ENCODE peak calls at places on chromosomes 4 and X, in four cellular contexts. A is choroid plexus epithelial cell, O is RWPE2, F is thyroid gland. N is an unnamed sample.
A peak's percentile ranks its signal among the peaks of the same experiment; 100 is the strongest.

GRCh38 chr4:153661215-153661822 is 22.8 kb upstream of the TLR2 start:
- DNase-seq in F (no peak), O (no peak), A (peak; percentile 73), N (peak; percentile 41)

GRCh38 chr4:26141916-26142638 is 178.7 kb upstream of the RBPJ start:
- DNase-seq in O (no peak), F (no peak), A (peak; percentile 93), N (peak; percentile 89)

GRCh38 chr4:151434183-151434860 is 25.3 kb downstream of the FHIP1A start:
- DNase-seq in A (peak; percentile 64), F (no peak), O (no peak), N (no peak)

GRCh38 chrX:150762258-150762867 is 69.2 kb downstream of the MTMR1 start:
- DNase-seq in O (no peak), A (no peak), F (no peak), N (no peak)

GRCh38 chrX:39445336-39445735 is 644.1 kb downstream of the MID1IP1 start:
- DNase-seq in O (no peak), F (peak; percentile 18), A (peak; percentile 12), N (no peak)

GRCh38 chrX:115958687-115959359 is 211.7 kb upstream of the AGTR2 start:
- DNase-seq in A (no peak), O (no peak), F (no peak), N (no peak)

GRCh38 chr4:10074767-10075105 is 41.9 kb downstream of the WDR1 start:
- DNase-seq in F (no peak), O (no peak), A (peak; percentile 88), N (no peak)

GRCh38 chr4:54281060-54281781 is 52.1 kb downstream of the PDGFRA start:
- DNase-seq in A (peak; percentile 78), O (peak; percentile 71), F (peak; percentile 86), N (peak; percentile 63)

GRCh38 chrX:74133156-74133796 is 170.7 kb upstream of the ZCCHC13 start:
- DNase-seq in O (no peak), A (peak; percentile 81), F (no peak), N (peak; percentile 25)

GRCh38 chr4:148015058-148015457 is 283.2 kb downstream of the ARHGAP10 start:
- DNase-seq in O (no peak), A (peak; percentile 84), F (no peak), N (no peak)

GRCh38 chr4:140260227-140260626 is 106.2 kb upstream of the MAML3 start:
- DNase-seq in A (peak; percentile 92), F (no peak), O (no peak), N (peak; percentile 41)

GRCh38 chrX:31420711-31421151 is 348.9 kb upstream of the FTHL17 start:
- DNase-seq in A (peak; percentile 52), F (peak; percentile 23), O (no peak), N (no peak)

GRCh38 chrX:76183289-76184057 is 10.6 kb downstream of the PBDC1 start:
- DNase-seq in F (no peak), A (peak; percentile 90), O (no peak), N (peak; percentile 35)

GRCh38 chr4:144578681-144579080 is 67.3 kb upstream of the HHIP start:
- DNase-seq in O (no peak), A (no peak), F (no peak), N (no peak)

GRCh38 chr4:61202638-61203495 is 2.7 kb downstream of the ADGRL3 start:
- DNase-seq in F (no peak), O (no peak), A (peak; percentile 54), N (no peak)

GRCh38 chr4:120218981-120219380 is 152.3 kb upstream of the MAD2L1 start:
- DNase-seq in F (no peak), O (no peak), A (no peak), N (no peak)

GRCh38 chrX:64975491-64975890 is 759 bp downstream of the ZC4H2 start:
- DNase-seq in O (no peak), A (peak; percentile 5), F (peak; percentile 40), N (no peak)

GRCh38 chr4:118772149-118773081 is 63.5 kb downstream of the SEC24D start:
- DNase-seq in A (peak; percentile 84), O (no peak), F (no peak), N (no peak)

GRCh38 chrX:13996650-13997049 is 33.0 kb downstream of the GEMIN8 start:
- DNase-seq in O (no peak), A (no peak), F (no peak), N (no peak)

DNA sequence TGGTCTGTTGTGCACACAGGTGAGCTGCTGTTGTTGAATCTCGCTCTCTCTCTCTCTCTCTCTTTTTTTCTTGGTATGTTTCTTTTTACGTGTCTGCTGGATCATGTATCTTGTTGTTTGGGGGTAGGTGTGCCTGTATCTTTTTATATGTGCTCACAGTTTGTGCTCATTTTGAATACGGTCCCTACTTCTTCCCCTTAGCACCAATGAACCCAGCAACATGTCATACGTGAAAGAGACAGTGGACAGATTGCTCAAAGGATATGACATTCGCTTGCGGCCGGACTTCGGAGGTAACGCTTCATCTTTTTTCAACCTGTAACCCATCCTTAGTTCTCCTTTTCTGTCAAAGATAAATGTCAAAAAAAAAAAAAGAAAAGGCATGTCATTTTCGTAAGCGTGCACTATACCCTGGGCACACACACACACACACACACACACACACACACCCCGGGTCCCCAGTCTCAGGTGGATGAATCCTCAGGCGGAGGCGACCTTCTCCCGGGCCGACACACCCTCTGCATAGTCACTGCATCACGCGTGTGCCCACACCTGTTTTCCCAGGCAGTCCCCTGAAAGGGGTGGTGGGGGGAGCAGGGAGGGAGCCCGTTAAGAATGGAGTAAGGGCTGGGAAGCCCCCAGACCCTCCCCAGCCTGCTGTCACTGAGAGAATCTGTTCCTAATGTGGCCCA is 492 bp downstream of the GABRB1 start:
- DNase-seq in A (no peak), O (peak; percentile 22), F (peak; percentile 11), N (no peak)
- H3K4me3 ChIP-seq in A (peak overlapping the region; percentile 64), O (peak overlapping the region; percentile 12), F (peak overlapping the region; percentile 30), N (peak overlapping the region; percentile 51)

DNA sequence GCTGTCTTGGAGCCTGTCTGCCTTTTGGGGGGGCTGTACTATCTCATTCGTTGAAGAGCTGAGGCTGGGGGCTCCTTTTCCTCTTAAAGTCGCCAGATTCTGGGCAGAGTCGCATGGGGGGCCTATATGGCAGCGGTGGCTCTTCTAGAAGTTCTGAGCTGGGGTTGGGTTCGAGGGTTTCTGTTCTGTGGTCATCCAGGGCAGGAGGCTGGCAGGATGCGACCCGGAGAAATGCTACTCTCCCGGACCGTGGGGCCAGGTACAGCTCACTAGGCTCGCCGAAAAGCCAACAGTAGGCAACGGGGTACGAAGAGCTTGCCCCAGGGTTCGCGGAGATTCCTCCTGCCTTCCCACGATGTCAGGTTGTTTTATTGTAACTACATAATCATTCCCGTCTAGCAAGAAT is 1.9 kb upstream of the CITED1 start:
- DNase-seq in O (no peak), F (peak; percentile 2), A (no peak), N (no peak)
- H3K4me3 ChIP-seq in O (no peak overlapping the region), F (peak overlapping the region; percentile 42), A (no peak overlapping the region), N (no peak overlapping the region)

GRCh38 chr4:105555409-105555808 is 3.0 kb downstream of the ARHGEF38 start:
- DNase-seq in A (no peak), O (no peak), F (peak; percentile 5), N (no peak)
- H3K4me3 ChIP-seq in A (no peak overlapping the region), O (no peak overlapping the region), F (no peak overlapping the region), N (no peak overlapping the region)

DNA sequence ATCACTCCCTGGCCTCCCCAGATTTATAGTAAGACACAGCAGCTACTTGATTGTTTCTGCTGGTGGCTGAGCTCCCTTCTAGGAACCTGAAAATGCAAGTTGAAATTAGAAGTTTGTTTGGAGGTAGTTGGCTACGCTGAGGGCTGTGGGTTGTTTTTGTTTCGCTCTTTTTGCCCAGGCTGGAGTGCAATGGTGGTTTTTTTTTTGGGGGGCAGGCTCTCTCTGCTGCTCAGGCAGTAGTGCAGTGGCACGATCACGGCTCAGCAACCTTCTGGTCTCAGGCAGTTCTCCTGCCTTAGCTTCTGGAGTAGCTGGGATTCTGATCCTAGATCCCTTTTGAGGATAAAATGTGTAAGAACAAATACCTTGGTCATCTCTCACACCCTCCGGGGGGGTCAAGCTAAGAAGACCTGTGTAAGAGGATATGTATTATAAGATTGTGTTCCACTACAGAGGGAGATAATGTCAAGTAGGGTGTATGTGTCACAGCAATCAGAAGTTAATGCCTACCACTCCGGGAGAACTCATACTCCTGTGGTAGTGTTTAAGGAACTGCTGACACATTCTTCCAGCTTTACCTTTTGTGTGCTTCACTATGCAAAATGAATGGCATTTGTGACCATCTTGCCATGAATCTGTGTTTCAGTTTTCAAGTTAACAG is 9.7 kb downstream of the JADE1 start:
- DNase-seq in A (no peak), F (peak; percentile 63), O (no peak), N (no peak)
- H3K4me3 ChIP-seq in A (no peak overlapping the region), F (no peak overlapping the region), O (no peak overlapping the region), N (no peak overlapping the region)

GRCh38 chrX:49039598-49040375 is 3.4 kb downstream of the TFE3 start:
- DNase-seq in F (peak; percentile 87), A (peak; percentile 93), O (peak; percentile 86), N (peak; percentile 84)
- H3K4me3 ChIP-seq in F (peak overlapping the region; percentile 0), A (peak overlapping the region; percentile 44), O (peak overlapping the region; percentile 70), N (peak overlapping the region; percentile 71)

DNA sequence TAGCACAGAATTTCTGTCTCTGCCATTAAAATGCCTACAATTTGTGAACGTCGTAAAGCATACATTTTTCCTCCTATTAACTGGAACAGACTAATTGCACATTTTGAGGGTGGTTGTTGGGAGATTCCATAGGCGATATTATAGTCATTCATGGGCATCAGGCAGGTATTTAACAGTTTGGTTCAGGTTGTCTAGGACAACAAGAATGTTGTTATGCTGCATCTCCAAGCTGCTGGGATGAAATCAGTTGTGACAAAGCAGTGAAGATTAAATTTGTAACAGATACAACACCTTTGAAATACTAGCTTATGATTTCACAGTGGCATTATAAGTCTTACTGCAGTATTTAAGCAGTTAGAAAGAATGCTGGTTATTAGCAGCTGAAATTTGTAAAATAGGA is 339.7 kb upstream of the PITX2 start:
- DNase-seq in F (no peak), O (no peak), A (no peak), N (no peak)
- H3K4me3 ChIP-seq in F (no peak overlapping the region), O (no peak overlapping the region), A (no peak overlapping the region), N (no peak overlapping the region)

DNA sequence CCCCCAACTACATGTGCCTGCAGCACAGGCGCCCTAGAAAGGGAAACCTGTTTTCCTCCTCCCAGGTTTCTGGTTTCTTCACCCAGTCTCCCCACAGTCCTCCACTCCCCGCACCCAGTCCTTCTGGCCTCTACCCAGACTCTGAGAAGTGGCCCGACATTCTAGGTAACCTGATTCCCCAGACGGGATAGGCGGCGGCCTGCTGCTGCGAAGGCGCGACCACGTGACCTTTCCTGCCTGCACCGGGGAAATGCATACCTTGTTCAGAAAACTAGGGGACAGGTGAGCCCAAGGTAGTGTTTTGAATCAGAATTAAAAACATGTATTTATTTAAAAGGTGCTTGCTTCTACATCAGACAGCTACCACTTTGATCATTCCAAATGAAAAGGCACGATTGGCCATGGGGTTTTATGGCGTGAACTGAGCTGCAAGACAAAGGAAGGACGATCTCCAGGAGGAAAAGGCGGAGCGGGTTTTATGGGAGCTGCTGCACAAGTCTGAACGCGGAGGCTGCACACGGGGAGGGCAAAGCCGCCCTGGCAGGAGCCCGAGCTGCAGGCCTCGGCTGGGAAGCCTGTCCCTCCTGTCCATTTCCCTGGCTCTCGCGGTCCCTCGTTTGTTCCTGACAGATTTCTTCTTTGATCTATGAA is 150.7 kb downstream of the SPRY1 start:
- DNase-seq in F (peak; percentile 85), A (no peak), O (no peak), N (no peak)
- H3K4me3 ChIP-seq in F (no peak overlapping the region), A (no peak overlapping the region), O (no peak overlapping the region), N (no peak overlapping the region)